ENCODE peak calls at places on chromosomes 7 and 10, in nine cellular contexts. L is NCI-H1105, D is NCI-H69, X is activated gamma-delta T cell treated with Interleukin-2 at 50 U/mL for 16 hours, A is BE2C, J is lower lobe of right lung, R is HEK293T, O is H7, M is RPMI7951. U is an unnamed sample.
A peak's percentile ranks its signal among the peaks of the same experiment; 100 is the strongest.

GRCh38 chr10:97572214-97572989 is at the start of gene ANKRD2:
- DNase-seq in L (peak; percentile 18), D (peak; percentile 61), X (peak; percentile 39), A (peak; percentile 80), J (peak; percentile 81), R (peak; percentile 86), O (peak; percentile 93), M (peak; percentile 63), U (peak; percentile 88)

GRCh38 chr10:82660983-82661382 is 786.0 kb downstream of the NRG3 start:
- DNase-seq in L (no peak), D (peak; percentile 83), X (no peak), A (no peak), J (no peak), R (no peak), O (no peak), M (no peak), U (no peak)

GRCh38 chr10:60430017-60430416 is 40.3 kb upstream of the ANK3 start:
- DNase-seq in L (no peak), D (no peak), X (no peak), A (no peak), J (no peak), R (no peak), O (no peak), M (peak; percentile 64), U (no peak)

GRCh38 chr7:45573636-45574470 is at the start of gene ADCY1:
- DNase-seq in L (peak; percentile 39), D (peak; percentile 71), X (no peak), A (peak; percentile 65), J (no peak), R (peak; percentile 78), O (peak; percentile 97), M (peak; percentile 15), U (no peak)

GRCh38 chr7:82050134-82050533 is 280.3 kb upstream of the HGF start:
- DNase-seq in L (no peak), D (peak; percentile 99), X (no peak), A (no peak), J (no peak), R (peak; percentile 7), O (no peak), M (peak; percentile 65), U (no peak)

GRCh38 chr7:50603288-50603687 is 38.1 kb upstream of the DDC start:
- DNase-seq in L (no peak), D (no peak), X (no peak), A (no peak), J (no peak), R (no peak), O (no peak), M (peak; percentile 11), U (no peak)

GRCh38 chr7:24227068-24227467 is 56.9 kb upstream of the NPY start:
- DNase-seq in L (no peak), D (peak; percentile 29), X (no peak), A (peak; percentile 60), J (no peak), R (no peak), O (no peak), M (no peak), U (no peak)

GRCh38 chr7:18997477-18998130 is 119.8 kb downstream of the TWIST1 start:
- DNase-seq in L (no peak), D (no peak), X (no peak), A (no peak), J (no peak), R (no peak), O (no peak), M (no peak), U (no peak)

GRCh38 chr7:93715234-93715633 is 140.7 kb upstream of the CALCR start:
- DNase-seq in L (no peak), D (no peak), X (no peak), A (peak; percentile 61), J (peak; percentile 58), R (peak; percentile 48), O (peak; percentile 32), M (peak; percentile 55), U (peak; percentile 5)

GRCh38 chr10:116418394-116418793 is 9.3 kb upstream of the PNLIPRP3 start:
- DNase-seq in L (no peak), D (no peak), X (no peak), A (no peak), J (no peak), R (no peak), O (no peak), M (no peak), U (no peak)

GRCh38 chr7:37100735-37101331 is 347.8 kb downstream of the ELMO1 start:
- DNase-seq in L (no peak), D (no peak), X (peak; percentile 8), A (no peak), J (no peak), R (no peak), O (no peak), M (no peak), U (no peak)

U was measured in SJCRH30.